ENCODE peak calls at places on chromosomes 11 and 22, in nine cellular contexts. I is GM12865; A is fibroblast of lung; O is choroid plexus epithelial cell; T is activated B cell treated with CpG ODN at 0.5 μM for 24 hours; H is foreskin fibroblast; Y is endothelial cell; F is lung; P is CD4-positive, alpha-beta T cell. R is an unnamed sample.

GRCh38 chr22:48554893-48555552 is 1272.7 kb downstream of the BRD1 start:
- DNase-seq in F (no peak), Y (peak), A (peak), P (no peak), T (no peak), O (no peak), H (no peak), I (no peak), R (peak)

GRCh38 chr11:75562836-75563484 is 907 bp downstream of the SERPINH1 start:
- DNase-seq in H (peak), P (no peak), A (peak), F (no peak), O (peak), T (no peak), Y (peak), I (no peak), R (no peak)

GRCh38 chr11:130728185-130729160 is 187.8 kb downstream of the SNX19 start:
- DNase-seq in P (no peak), F (no peak), A (no peak), T (no peak), H (no peak), I (peak), Y (no peak), O (no peak), R (no peak)

GRCh38 chr22:44970291-44970690 is 39.5 kb downstream of the PHF21B start:
- DNase-seq in T (no peak), O (no peak), F (no peak), H (no peak), I (no peak), Y (no peak), A (no peak), P (no peak), R (no peak)

GRCh38 chr11:13962562-13963168 is at the start of gene SPON1:
- DNase-seq in F (peak), A (peak), Y (peak), H (peak), P (peak), T (peak), O (peak), I (no peak), R (peak)

GRCh38 chr11:17353228-17354021 is 1.8 kb downstream of the NCR3LG1 start:
- DNase-seq in O (peak), A (peak), T (peak), Y (peak), P (peak), F (peak), I (peak), H (peak), R (peak)

GRCh38 chr11:606245-606644 is 9.5 kb downstream of the IRF7 start:
- DNase-seq in F (no peak), Y (no peak), P (no peak), H (no peak), I (no peak), O (peak), A (peak), T (no peak), R (no peak)

GRCh38 chr11:86097965-86098364 is 29.1 kb upstream of the PICALM start:
- DNase-seq in H (no peak), A (no peak), O (no peak), Y (no peak), T (no peak), I (no peak), P (no peak), F (no peak), R (no peak)

GRCh38 chr22:36405671-36406070 is 17.9 kb upstream of the MYH9 start:
- DNase-seq in H (no peak), I (peak), O (no peak), P (peak), Y (no peak), A (no peak), F (peak), T (peak), R (no peak)

GRCh38 chr11:60124802-60125432 is 36.5 kb downstream of the MS4A2 start:
- DNase-seq in H (no peak), P (no peak), T (no peak), I (no peak), F (no peak), A (no peak), O (no peak), Y (no peak), R (no peak)

GRCh38 chr11:59901306-59901705 is 22.7 kb downstream of the OOSP3 start:
- DNase-seq in O (peak), T (no peak), Y (peak), F (no peak), A (peak), I (no peak), H (no peak), P (no peak), R (no peak)

GRCh38 chr11:60872124-60872951 is 5.0 kb downstream of the ZP1 start:
- DNase-seq in A (peak), P (no peak), H (peak), Y (no peak), F (no peak), I (no peak), O (peak), T (no peak), R (no peak)

GRCh38 chr11:69497221-69497787 is 15.8 kb downstream of the LINC01488 start:
- DNase-seq in A (peak), Y (peak), O (peak), H (peak), T (no peak), F (peak), I (no peak), P (no peak), R (peak)

GRCh38 chr11:64859542-64860414 is 15.3 kb upstream of the CDC42BPG start:
- DNase-seq in H (no peak), F (no peak), T (no peak), I (peak), O (no peak), P (peak), Y (no peak), A (no peak), R (no peak)

GRCh38 chr11:16789061-16789415 is 50.6 kb downstream of the C11orf58 start:
- DNase-seq in H (no peak), I (no peak), A (no peak), O (no peak), F (no peak), Y (no peak), P (no peak), T (no peak), R (no peak)

GRCh38 chr22:26075233-26075632 is 94.0 kb upstream of the SEZ6L start:
- DNase-seq in O (no peak), I (peak), A (no peak), P (no peak), Y (no peak), F (no peak), T (no peak), H (no peak), R (no peak)

GRCh38 chr11:85628771-85629341 is 463 bp downstream of the TMEM126B start:
- DNase-seq in O (no peak), P (no peak), I (peak), F (no peak), Y (no peak), A (peak), T (no peak), H (peak), R (no peak)

GRCh38 chr11:61712911-61713310 is 32.7 kb downstream of the DAGLA start:
- DNase-seq in H (no peak), Y (no peak), I (no peak), P (no peak), F (no peak), O (no peak), T (no peak), A (no peak), R (no peak)

GRCh38 chr11:36500315-36500721 is 9.8 kb downstream of the TRAF6 start:
- DNase-seq in A (peak), F (no peak), I (peak), P (no peak), O (peak), H (peak), T (no peak), Y (no peak), R (no peak)

GRCh38 chr11:26749927-26750326 is 28.1 kb upstream of the SLC5A12 start:
- DNase-seq in H (no peak), T (no peak), O (no peak), F (no peak), I (no peak), P (no peak), Y (no peak), A (no peak), R (no peak)

GRCh38 chr11:83006877-83007330 is 64.8 kb downstream of the RAB30 start:
- DNase-seq in Y (no peak), H (no peak), O (no peak), P (no peak), A (no peak), T (no peak), I (peak), F (no peak), R (no peak)

GRCh38 chr11:68683086-68683951 is 1.0 kb upstream of the GAL start:
- DNase-seq in Y (no peak), A (no peak), H (no peak), F (no peak), P (no peak), O (no peak), I (no peak), T (no peak), R (no peak)

GRCh38 chr11:9143726-9144125 is 52.3 kb upstream of the SCUBE2 start:
- DNase-seq in T (no peak), I (no peak), Y (no peak), P (no peak), O (no peak), F (no peak), H (no peak), A (peak), R (no peak)

GRCh38 chr11:117146521-117146920 is 2.4 kb downstream of the PAFAH1B2 start:
- DNase-seq in P (no peak), Y (no peak), O (peak), F (no peak), A (peak), I (no peak), H (peak), T (no peak), R (no peak)

GRCh38 chr11:117143871-117144476 is at the start of gene PAFAH1B2:
- DNase-seq in I (peak), P (peak), T (peak), F (peak), Y (peak), A (peak), O (peak), H (peak), R (peak)

GRCh38 chr11:117143390-117143789 is 697 bp upstream of the PAFAH1B2 start:
- DNase-seq in F (peak), T (no peak), I (peak), H (peak), P (no peak), A (peak), O (peak), Y (peak), R (no peak)

GRCh38 chr11:117144477-117145392 is 648 bp downstream of the PAFAH1B2 start:
- DNase-seq in H (peak), A (peak), I (peak), T (peak), P (peak), F (peak), O (peak), Y (peak), R (no peak)

GRCh38 chr11:117145393-117145761 is 1.3 kb downstream of the PAFAH1B2 start:
- DNase-seq in P (no peak), A (peak), I (peak), H (peak), F (no peak), O (peak), Y (peak), T (no peak), R (no peak)
- TF ChIP-seq CTCF in P (no peak), A (peak), I (peak), H (peak), F (no peak), O (peak), Y (no peak), T (no peak), R (no peak)

DNA sequence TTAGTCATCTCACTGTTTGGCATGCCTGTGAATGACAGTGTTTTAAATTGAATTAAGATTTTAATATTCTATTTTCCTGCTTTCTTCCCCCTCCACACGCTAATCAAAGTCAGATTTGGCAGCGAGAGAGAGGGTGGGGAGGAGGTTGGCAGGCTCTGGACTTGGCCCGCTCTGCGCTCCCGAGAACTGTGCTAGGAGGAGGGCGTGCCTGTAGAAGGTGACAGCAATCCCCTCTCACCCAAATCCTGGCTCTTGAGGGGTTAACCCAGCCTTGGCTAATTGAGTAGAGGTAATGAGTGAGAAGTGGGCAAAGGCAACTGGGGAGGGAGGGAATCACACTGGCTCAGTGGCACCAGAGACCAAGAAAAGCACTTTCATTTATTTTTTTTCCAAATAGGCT is 42.2 kb downstream of the BUD13 start:
- DNase-seq in P (no peak), T (no peak), I (no peak), A (no peak), Y (no peak), H (no peak), F (no peak), O (no peak), R (no peak)
- TF ChIP-seq CTCF in P (no peak), T (no peak), I (no peak), A (no peak), Y (no peak), H (no peak), F (no peak), O (no peak), R (no peak)

GRCh38 chr22:32677876-32678275 is 123.6 kb upstream of the TIMP3 start:
- DNase-seq in I (no peak), P (no peak), T (no peak), F (no peak), Y (no peak), A (no peak), H (no peak), O (no peak), R (no peak)

GRCh38 chr22:32672542-32672941 is 129.0 kb upstream of the TIMP3 start:
- DNase-seq in T (no peak), P (no peak), A (no peak), O (no peak), Y (no peak), H (no peak), F (no peak), I (no peak), R (no peak)

GRCh38 chr22:32676196-32676595 is 125.3 kb upstream of the TIMP3 start:
- DNase-seq in H (no peak), A (no peak), Y (no peak), I (no peak), T (no peak), P (no peak), O (no peak), F (no peak), R (no peak)

GRCh38 chr22:32680277-32680676 is 121.2 kb upstream of the TIMP3 start:
- DNase-seq in Y (no peak), O (no peak), F (no peak), A (no peak), H (no peak), T (no peak), I (no peak), P (no peak), R (no peak)

GRCh38 chr22:32674925-32675825 is 126.3 kb upstream of the TIMP3 start:
- DNase-seq in P (no peak), I (no peak), T (no peak), O (peak), Y (no peak), A (no peak), H (no peak), F (no peak), R (no peak)
- TF ChIP-seq CTCF in P (no peak), I (no peak), T (no peak), O (peak), Y (no peak), A (peak), H (no peak), F (no peak), R (no peak)

GRCh38 chr11:104333977-104334376 is 170.0 kb upstream of the PDGFD start:
- DNase-seq in A (no peak), O (no peak), H (no peak), T (no peak), Y (peak), P (no peak), F (no peak), I (peak), R (no peak)
- TF ChIP-seq CTCF in A (peak), O (peak), H (peak), T (no peak), Y (peak), P (no peak), F (no peak), I (peak), R (peak)

GRCh38 chr22:21726650-21727049 is 8.9 kb downstream of the YPEL1 start:
- DNase-seq in A (no peak), T (no peak), H (no peak), P (no peak), F (no peak), Y (peak), O (peak), I (peak), R (peak)
- TF ChIP-seq CTCF in A (no peak), T (no peak), H (peak), P (no peak), F (no peak), Y (peak), O (peak), I (peak), R (peak)

GRCh38 chr11:45486461-45486860 is 179.0 kb downstream of the CHST1 start:
- DNase-seq in O (no peak), F (no peak), T (no peak), P (no peak), H (no peak), Y (no peak), A (no peak), I (no peak), R (no peak)
- TF ChIP-seq CTCF in O (no peak), F (no peak), T (no peak), P (no peak), H (no peak), Y (no peak), A (no peak), I (no peak), R (no peak)